ENCODE peak calls at places on chromosome 14, in five cellular contexts. A is right lobe of liver, E is suprapubic skin, N is DND-41, L is psoas muscle. V is an unnamed sample.

GRCh38 chr14:105377555-105378182 is 20.7 kb upstream of the TEX22 start:
- DNase-seq in A (no peak), E (no peak), N (no peak), L (no peak), V (no peak)

GRCh38 chr14:28102814-28103213 is 663.8 kb upstream of the FOXG1 start:
- DNase-seq in A (no peak), E (no peak), N (no peak), L (no peak), V (peak; percentile 11)

GRCh38 chr14:100131181-100131580 is 28.3 kb downstream of the DEGS2 start:
- DNase-seq in A (no peak), E (no peak), N (no peak), L (no peak), V (no peak)

GRCh38 chr14:38808734-38809455 is 294.1 kb downstream of the SEC23A start:
- DNase-seq in A (no peak), E (no peak), N (peak; percentile 16), L (no peak), V (no peak)

GRCh38 chr14:100617715-100618693 is 30.8 kb upstream of the BEGAIN start:
- DNase-seq in A (peak; percentile 39), E (peak; percentile 72), N (peak; percentile 52), L (no peak), V (no peak)

GRCh38 chr14:63759454-63759853 is 31.6 kb upstream of the SGPP1 start:
- DNase-seq in A (no peak), E (no peak), N (peak; percentile 66), L (no peak), V (no peak)

GRCh38 chr14:104882991-104883660 is 18.1 kb downstream of the CEP170B start:
- DNase-seq in A (no peak), E (no peak), N (no peak), L (peak; percentile 10), V (peak; percentile 13)

GRCh38 chr14:94320243-94320642 is 2.9 kb downstream of the SERPINA6 start:
- DNase-seq in A (peak; percentile 65), E (no peak), N (no peak), L (no peak), V (no peak)

GRCh38 chr14:24235804-24236688 is 3.3 kb downstream of the GMPR2 start:
- DNase-seq in A (peak; percentile 23), E (no peak), N (no peak), L (no peak), V (no peak)

GRCh38 chr14:68157971-68158371 is 338.4 kb downstream of the RAD51B start:
- DNase-seq in A (no peak), E (no peak), N (no peak), L (no peak), V (no peak)

GRCh38 chr14:79842270-79842669 is 369.0 kb downstream of the DIO2 start:
- DNase-seq in A (no peak), E (no peak), N (no peak), L (peak; percentile 40), V (peak; percentile 48)

GRCh38 chr14:103711516-103712431 is 3.5 kb downstream of the XRCC3 start:
- DNase-seq in A (no peak), E (no peak), N (peak; percentile 35), L (peak; percentile 58), V (peak; percentile 32)

GRCh38 chr14:22070119-22070982 is 396.7 kb upstream of the OR4E1 start:
- DNase-seq in A (no peak), E (no peak), N (peak; percentile 80), L (peak; percentile 34), V (no peak)

GRCh38 chr14:36478782-36479181 is 41.2 kb downstream of the NKX2-1 start:
- DNase-seq in A (no peak), E (no peak), N (no peak), L (no peak), V (no peak)

GRCh38 chr14:53054457-53054856 is 98.7 kb downstream of the DDHD1 start:
- DNase-seq in A (no peak), E (no peak), N (no peak), L (no peak), V (no peak)

GRCh38 chr14:64763801-64764511 is 59.7 kb downstream of the PLEKHG3 start:
- DNase-seq in A (no peak), E (no peak), N (no peak), L (no peak), V (peak; percentile 75)

GRCh38 chr14:22518073-22518472 is 71.0 kb downstream of the DAD1 start:
- DNase-seq in A (no peak), E (no peak), N (no peak), L (no peak), V (no peak)

GRCh38 chr14:30445394-30445793 is 113.6 kb upstream of the G2E3 start:
- DNase-seq in A (no peak), E (no peak), N (no peak), L (no peak), V (no peak)

GRCh38 chr14:65791551-65791981 is 379.0 kb downstream of the FUT8 start:
- DNase-seq in A (no peak), E (no peak), N (peak; percentile 17), L (no peak), V (peak; percentile 37)

GRCh38 chr14:26794731-26795130 is 196.9 kb upstream of the NOVA1 start:
- DNase-seq in A (no peak), E (no peak), N (no peak), L (no peak), V (no peak)

GRCh38 chr14:99273025-99273723 is 1.2 kb upstream of the BCL11B start:
- DNase-seq in A (no peak), E (peak; percentile 83), N (peak; percentile 78), L (no peak), V (peak; percentile 40)

GRCh38 chr14:101927859-101928258 is 36.5 kb upstream of the DYNC1H1 start:
- DNase-seq in A (no peak), E (peak; percentile 93), N (no peak), L (peak; percentile 90), V (peak; percentile 81)

GRCh38 chr14:45790293-45790692 is 537.3 kb upstream of the MIS18BP1 start:
- DNase-seq in A (no peak), E (no peak), N (no peak), L (no peak), V (no peak)

GRCh38 chr14:87049886-87050820 is 942.8 kb downstream of the GALC start:
- DNase-seq in A (no peak), E (no peak), N (peak; percentile 34), L (no peak), V (peak; percentile 42)

GRCh38 chr14:100779691-100780080 is 46.2 kb upstream of the MEG3 start:
- DNase-seq in A (no peak), E (peak; percentile 50), N (no peak), L (no peak), V (no peak)

GRCh38 chr14:69368381-69368780 is 29.7 kb downstream of the ERH start:
- DNase-seq in A (no peak), E (no peak), N (no peak), L (no peak), V (no peak)

GRCh38 chr14:39426605-39427004 is 5.6 kb downstream of the FBXO33 start:
- DNase-seq in A (no peak), E (no peak), N (no peak), L (no peak), V (no peak)

GRCh38 chr14:90510208-90510607 is 113.4 kb downstream of the CALM1 start:
- DNase-seq in A (no peak), E (no peak), N (no peak), L (no peak), V (no peak)

GRCh38 chr14:29215853-29216252 is 449.3 kb downstream of the FOXG1 start:
- DNase-seq in A (no peak), E (no peak), N (no peak), L (no peak), V (no peak)

GRCh38 chr14:68312884-68313725 is 479.8 kb downstream of the ZFP36L1 start:
- DNase-seq in A (no peak), E (no peak), N (no peak), L (no peak), V (no peak)

GRCh38 chr14:36852853-36853634 is 191.4 kb downstream of the PAX9 start:
- DNase-seq in A (no peak), E (no peak), N (no peak), L (peak; percentile 53), V (no peak)

GRCh38 chr14:89833120-89833521 is 121.4 kb downstream of the EFCAB11 start:
- DNase-seq in A (no peak), E (no peak), N (no peak), L (no peak), V (no peak)

GRCh38 chr14:100790785-100791667 is 34.9 kb upstream of the MEG3 start:
- DNase-seq in A (no peak), E (no peak), N (no peak), L (no peak), V (no peak)

GRCh38 chr14:105375635-105376057 is 22.7 kb upstream of the TEX22 start:
- DNase-seq in A (no peak), E (no peak), N (no peak), L (no peak), V (no peak)

GRCh38 chr14:71266994-71267636 is 359.9 kb downstream of the PCNX1 start:
- DNase-seq in A (no peak), E (no peak), N (no peak), L (no peak), V (no peak)
- H3K4me3 ChIP-seq in A (peak overlapping the region; percentile 10), E (no peak overlapping the region), N (no peak overlapping the region), L (no peak overlapping the region), V (no peak overlapping the region)

GRCh38 chr14:95514131-95515079 is 2.0 kb downstream of the SYNE3 start:
- DNase-seq in A (peak; percentile 82), E (peak; percentile 76), N (no peak), L (no peak), V (no peak)
- H3K4me1 ChIP-seq in A (peaks cover 5% of the 10 kb centered on the region), E (peaks cover 84% of the 10 kb centered on the region), N (peaks cover 7% of the 10 kb centered on the region), L (peaks cover 61% of the 10 kb centered on the region), V (peaks cover 36% of the 10 kb centered on the region)

DNA sequence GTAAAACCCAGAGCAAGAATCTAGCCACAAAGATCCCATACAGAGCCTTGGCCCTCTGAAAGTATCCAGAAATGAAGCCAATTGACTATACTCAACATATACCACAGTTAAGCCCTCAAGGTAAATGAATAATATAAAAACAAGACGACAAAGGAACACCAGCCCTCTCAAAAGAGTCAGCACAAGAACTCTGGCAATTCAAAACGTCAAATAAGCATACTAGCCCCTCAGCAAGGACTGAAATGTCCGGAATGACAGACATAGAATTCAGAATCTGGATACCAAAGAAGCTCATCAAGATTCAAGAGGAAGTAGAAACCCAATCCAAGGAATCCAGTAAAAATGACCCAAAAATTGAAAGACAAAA is 49.9 kb downstream of the GTF2A1 start:
- DNase-seq in A (no peak), E (no peak), N (no peak), L (no peak), V (no peak)
- H3K4me3 ChIP-seq in A (peak overlapping the region; percentile 60), E (peak overlapping the region; percentile 81), N (peak overlapping the region; percentile 84), L (peak overlapping the region; percentile 89), V (no peak overlapping the region)

GRCh38 chr14:92486881-92487280 is 26.7 kb upstream of the RIN3 start:
- DNase-seq in A (no peak), E (no peak), N (no peak), L (no peak), V (no peak)
- H3K4me1 ChIP-seq in A (peaks cover 2% of the 10 kb centered on the region), E (peaks cover 3% of the 10 kb centered on the region), N (no peaks in the 10 kb centered on the region), L (no peaks in the 10 kb centered on the region), V (no peaks in the 10 kb centered on the region)